ENCODE peak calls at places on chromosomes 4 and X, in ten cellular contexts. W is GM03348; F is GDM1; X is fibroblast of gingiva; Z is C1 segment of cervical spinal cord; M is stimulated activated naive CD4-positive, alpha-beta T cell; Q is GM19239; V is effector CD4-positive, alpha-beta T cell; L is Kasumi-1; O is stimulated activated CD4-positive, alpha-beta T cell treated with anti-CD3 and anti-CD28 coated beads, Interleukin-4, amount 100 ng/mL, for 24 hours. G is an unnamed sample.

GRCh38 chrX:112545051-112545450 is 134.7 kb downstream of the LHFPL1 start:
- DNase-seq in W (no peak), F (no peak), X (no peak), Z (no peak), M (no peak), Q (no peak), V (no peak), L (no peak), O (no peak), G (no peak)

GRCh38 chrX:33721927-33722326 is 410.2 kb downstream of the FAM47A start:
- DNase-seq in W (no peak), F (no peak), X (no peak), Z (no peak), M (no peak), Q (no peak), V (no peak), L (no peak), O (no peak), G (no peak)

GRCh38 chr4:183637461-183637860 is 21.5 kb downstream of the RWDD4 start:
- DNase-seq in W (peak; percentile 18), F (no peak), X (no peak), Z (no peak), M (no peak), Q (no peak), V (no peak), L (no peak), O (no peak), G (no peak)

GRCh38 chr4:153087671-153088194 is 116.5 kb upstream of the TRIM2 start:
- DNase-seq in W (no peak), F (no peak), X (no peak), Z (no peak), M (no peak), Q (no peak), V (no peak), L (no peak), O (no peak), G (no peak)

GRCh38 chrX:6465731-6466130 is 69.2 kb downstream of the VCX3A start:
- DNase-seq in W (no peak), F (no peak), X (no peak), Z (no peak), M (no peak), Q (no peak), V (no peak), L (no peak), O (no peak), G (no peak)

GRCh38 chr4:136036744-136037143 is 1495.5 kb downstream of the PCDH18 start:
- DNase-seq in W (no peak), F (no peak), X (peak; percentile 99), Z (no peak), M (no peak), Q (no peak), V (no peak), L (peak; percentile 62), O (no peak), G (no peak)

GRCh38 chr4:127922226-127922625 is 41.5 kb downstream of the PLK4 start:
- DNase-seq in W (no peak), F (no peak), X (no peak), Z (no peak), M (no peak), Q (no peak), V (no peak), L (no peak), O (no peak), G (no peak)

GRCh38 chrX:69069876-69070275 is 95.4 kb downstream of the PJA1 start:
- DNase-seq in W (no peak), F (no peak), X (no peak), Z (no peak), M (no peak), Q (no peak), V (no peak), L (no peak), O (no peak), G (no peak)

GRCh38 chrX:16320765-16321355 is 153.6 kb downstream of the MAGEB17 start:
- DNase-seq in W (peak; percentile 21), F (no peak), X (no peak), Z (no peak), M (no peak), Q (no peak), V (no peak), L (no peak), O (no peak), G (no peak)

GRCh38 chr4:56757821-56758400 is 63.6 kb downstream of the SPINK2 start:
- DNase-seq in W (peak; percentile 83), F (peak; percentile 81), X (peak; percentile 70), Z (no peak), M (peak; percentile 5), Q (peak; percentile 56), V (peak; percentile 42), L (peak; percentile 93), O (peak; percentile 85), G (peak; percentile 26)